ENCODE peak calls at places on chromosomes 16 and 17, in seven cellular contexts. H, L, D, W, X, N and I are unnamed samples.

GRCh38 chr17:7328840-7329359 is at the start of gene NEURL4:
- DNase-seq in N (no peak), W (no peak), X (no peak), H (no peak), L (peak), D (no peak), I (no peak)

GRCh38 chr16:65117701-65118448 is 4.0 kb downstream of the CDH11 start:
- DNase-seq in N (peak), W (peak), D (no peak), L (peak), H (peak), X (no peak), I (peak)

GRCh38 chr17:43556292-43556691 is 10.2 kb upstream of the ETV4 start:
- DNase-seq in X (no peak), H (peak), D (no peak), L (peak), W (no peak), N (peak), I (no peak)

GRCh38 chr17:42537156-42537805 is 1.2 kb downstream of the NAGLU start:
- DNase-seq in W (no peak), X (no peak), H (no peak), N (no peak), D (no peak), L (no peak), I (no peak)

GRCh38 chr17:6648181-6648580 is 3.2 kb downstream of the MED31 start:
- DNase-seq in W (no peak), H (no peak), L (no peak), X (no peak), N (no peak), D (no peak), I (no peak)

GRCh38 chr17:8965394-8966168 is at the start of gene PIK3R5:
- DNase-seq in W (peak), H (no peak), L (no peak), D (peak), X (no peak), N (peak), I (no peak)

GRCh38 chr17:78474631-78475146 is 96.2 kb downstream of the PGS1 start:
- DNase-seq in D (no peak), H (no peak), L (no peak), X (no peak), N (no peak), W (no peak), I (no peak)

GRCh38 chr17:81052199-81052997 is 17.4 kb downstream of the BAIAP2 start:
- DNase-seq in L (no peak), D (no peak), N (no peak), H (no peak), W (no peak), X (no peak), I (no peak)

GRCh38 chr17:34542700-34543336 is 36.6 kb upstream of the TMEM132E start:
- DNase-seq in H (peak), N (no peak), X (no peak), L (peak), D (peak), W (peak), I (no peak)

GRCh38 chr17:16040710-16041251 is 41.2 kb downstream of the TTC19 start:
- DNase-seq in H (peak), N (no peak), W (peak), X (no peak), D (no peak), L (peak), I (peak)

GRCh38 chr16:80038566-80038965 is 438.0 kb upstream of the MAF start:
- DNase-seq in N (no peak), L (no peak), W (no peak), D (no peak), X (no peak), H (no peak), I (no peak)

GRCh38 chr17:63134867-63135266 is 168.8 kb downstream of the TANC2 start:
- DNase-seq in H (no peak), W (no peak), L (no peak), X (no peak), N (no peak), D (no peak), I (no peak)

GRCh38 chr17:1413281-1413791 is 13.3 kb upstream of the YWHAE start:
- DNase-seq in X (peak), H (peak), W (peak), D (no peak), N (no peak), L (peak), I (no peak)

GRCh38 chr17:40070644-40070894 is 7.8 kb downstream of the THRA start:
- DNase-seq in D (no peak), X (no peak), W (peak), N (no peak), H (no peak), L (no peak), I (no peak)

GRCh38 chr16:72013389-72013788 is 4.8 kb downstream of the DHODH start:
- DNase-seq in D (no peak), H (peak), N (no peak), X (no peak), W (no peak), L (no peak), I (no peak)

GRCh38 chr17:17041018-17041521 is 1.2 kb upstream of the MPRIP start:
- DNase-seq in W (peak), H (peak), X (no peak), D (no peak), N (peak), L (no peak), I (no peak)

GRCh38 chr16:55418586-55418985 is 60.4 kb upstream of the MMP2 start:
- DNase-seq in L (no peak), N (no peak), D (no peak), X (no peak), H (peak), W (no peak), I (no peak)

GRCh38 chr17:4949321-4950074 is 1.2 kb upstream of the PFN1 start:
- DNase-seq in L (peak), D (peak), W (peak), H (peak), N (peak), X (no peak), I (no peak)

GRCh38 chr16:66127459-66128362 is 238.8 kb upstream of the CDH5 start:
- DNase-seq in X (no peak), L (no peak), N (peak), H (no peak), D (no peak), W (peak), I (no peak)
- TF ChIP-seq CTCF in X (no peak), L (peak), N (no peak), H (no peak), D (no peak), W (no peak), I (no peak)

GRCh38 chr17:165939-166338 is 15.5 kb downstream of the DOC2B start:
- DNase-seq in N (no peak), H (no peak), D (no peak), L (no peak), W (no peak), X (no peak), I (no peak)

GRCh38 chr17:162689-163088 is 18.8 kb downstream of the DOC2B start:
- DNase-seq in N (no peak), H (no peak), D (no peak), L (no peak), W (no peak), X (no peak), I (no peak)

GRCh38 chr17:164536-165235 is 16.8 kb downstream of the DOC2B start:
- DNase-seq in L (peak), D (no peak), W (peak), N (no peak), X (no peak), H (peak), I (peak)

GRCh38 chr17:161481-161880 is 20.0 kb downstream of the DOC2B start:
- DNase-seq in N (no peak), X (no peak), L (no peak), H (no peak), D (no peak), W (no peak), I (no peak)

DNA sequence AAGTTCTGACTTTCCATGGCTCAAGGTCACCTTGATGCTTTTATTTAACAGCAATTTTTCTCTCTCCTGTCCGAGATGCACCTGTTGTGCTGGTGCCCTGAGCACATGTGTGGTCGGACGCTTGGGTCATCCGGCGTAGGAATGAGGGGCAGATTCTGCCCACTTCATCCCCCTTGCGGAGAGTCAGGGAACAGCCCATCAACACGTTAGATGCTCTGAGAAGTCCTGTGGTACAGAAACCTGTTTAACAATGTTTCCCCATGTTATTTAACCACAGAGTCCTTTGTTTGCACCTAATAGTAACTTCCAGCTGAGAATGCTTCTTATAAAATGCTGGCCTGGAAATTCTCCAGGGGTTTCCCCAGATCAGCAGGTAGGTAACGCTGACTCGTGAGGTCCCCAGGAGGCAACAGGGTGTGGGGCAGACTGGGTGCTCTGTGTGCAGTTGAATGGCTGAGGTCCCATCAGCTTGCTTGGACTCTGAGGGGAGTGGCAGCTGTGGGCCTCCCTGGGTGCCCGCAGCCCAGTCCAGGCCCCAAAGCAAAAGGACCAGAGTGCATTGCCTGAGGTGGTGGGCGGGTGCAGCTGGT is 17.8 kb downstream of the DOC2B start:
- DNase-seq in N (no peak), X (no peak), H (no peak), W (no peak), L (no peak), D (no peak), I (no peak)
- TF ChIP-seq CTCF in N (no peak), X (no peak), H (peak), W (no peak), L (peak), D (no peak), I (peak)

DNA sequence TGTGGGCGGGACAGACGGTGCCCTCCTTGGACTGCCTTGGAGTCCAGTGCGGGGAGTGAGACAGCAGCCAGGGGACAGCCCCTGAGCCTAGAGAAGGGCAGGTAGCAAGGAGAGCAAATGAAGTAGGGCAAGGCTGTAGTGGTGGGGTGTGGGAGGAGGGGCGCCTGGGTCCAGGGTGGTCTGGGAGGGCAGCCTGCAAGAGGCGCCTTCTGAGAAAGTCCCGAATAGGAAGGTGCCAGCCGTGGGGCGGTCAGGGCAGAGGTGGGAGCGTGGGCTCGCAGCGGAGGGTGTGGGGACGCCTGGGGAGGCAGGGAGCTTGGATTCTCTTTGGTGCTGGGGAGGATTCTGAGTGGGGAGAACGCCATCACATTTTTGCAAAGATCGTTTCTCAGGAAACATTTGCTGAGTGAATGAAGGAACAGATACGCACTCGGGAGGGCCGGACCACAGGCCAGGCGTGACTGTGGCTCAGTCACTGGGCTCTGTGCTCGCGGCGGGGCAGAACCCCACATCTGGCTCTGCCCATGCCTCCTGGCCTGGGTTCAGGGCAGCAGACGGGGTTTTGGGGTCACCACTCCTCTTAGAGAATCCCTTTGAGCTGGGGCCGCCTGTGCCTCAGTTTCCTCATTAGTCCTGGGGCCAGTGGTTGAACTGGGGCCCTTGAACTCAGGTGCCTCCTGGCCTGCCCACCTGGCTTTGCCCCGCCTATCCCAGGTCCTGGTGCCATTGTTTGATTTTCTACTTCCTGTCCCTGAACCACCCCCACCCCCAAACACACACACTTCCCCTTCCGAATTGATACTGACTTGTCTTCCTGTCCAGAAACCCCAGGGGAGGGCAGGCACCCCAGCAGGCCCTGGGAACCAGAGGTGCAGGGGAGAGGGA is 4.2 kb downstream of the SNN start:
- DNase-seq in H (no peak), W (no peak), X (no peak), L (no peak), N (no peak), D (peak), I (no peak)
- TF ChIP-seq CTCF in H (no peak), W (no peak), X (no peak), L (no peak), N (no peak), D (no peak), I (no peak)

GRCh38 chr17:72030067-72030899 is 90.5 kb upstream of the SOX9 start:
- DNase-seq in W (peak), H (peak), D (peak), X (no peak), N (peak), L (peak), I (peak)
- TF ChIP-seq CTCF in W (no peak), H (peak), D (no peak), X (peak), N (no peak), L (peak), I (peak)